ENCODE peak calls at places on chromosomes 6 and 20, in four cellular contexts. One of them, this sample, is unnamed.

GRCh38 chr6:74091133-74091793 is 395.3 kb downstream of the CD109 start:
- DNase-seq in K562: peak; percentile 18
- DNase-seq in HL-60: no peak
- DNase-seq in GM12878: no peak
- DNase-seq in this sample: no peak

GRCh38 chr20:56625837-56626236 is 3.3 kb upstream of the TFAP2C start:
- DNase-seq in GM12878: no peak
- DNase-seq in K562: no peak
- DNase-seq in HL-60: no peak
- DNase-seq in this sample: no peak

GRCh38 chr6:128311944-128312570 is 208.3 kb downstream of the PTPRK start:
- DNase-seq in GM12878: no peak
- DNase-seq in HL-60: no peak
- DNase-seq in K562: no peak
- DNase-seq in this sample: no peak

GRCh38 chr6:35297541-35298481 is at the start of gene DEF6:
- DNase-seq in HL-60: peak; percentile 90
- DNase-seq in K562: peak; percentile 95
- DNase-seq in GM12878: peak; percentile 72
- DNase-seq in this sample: peak; percentile 90

GRCh38 chr6:98832282-98833100 is 1.9 kb upstream of the POU3F2 start:
- DNase-seq in K562: no peak
- DNase-seq in GM12878: no peak
- DNase-seq in HL-60: no peak
- DNase-seq in this sample: no peak

GRCh38 chr20:57787151-57787968 is 77.5 kb upstream of the PMEPA1 start:
- DNase-seq in HL-60: no peak
- DNase-seq in K562: no peak
- DNase-seq in GM12878: no peak
- DNase-seq in this sample: no peak

GRCh38 chr20:49519777-49520359 is 37.4 kb upstream of the KCNB1 start:
- DNase-seq in HL-60: no peak
- DNase-seq in K562: no peak
- DNase-seq in GM12878: no peak
- DNase-seq in this sample: no peak

GRCh38 chr20:55160996-55161395 is 685.6 kb downstream of the DOK5 start:
- DNase-seq in HL-60: no peak
- DNase-seq in GM12878: no peak
- DNase-seq in K562: no peak
- DNase-seq in this sample: no peak

GRCh38 chr20:11204926-11205768 is 531.3 kb upstream of the JAG1 start:
- DNase-seq in GM12878: peak; percentile 50
- DNase-seq in K562: no peak
- DNase-seq in HL-60: peak; percentile 13
- DNase-seq in this sample: no peak

GRCh38 chr6:50128420-50129005 is 78.8 kb upstream of the DEFB112 start:
- DNase-seq in GM12878: no peak
- DNase-seq in K562: peak; percentile 21
- DNase-seq in HL-60: no peak
- DNase-seq in this sample: no peak

GRCh38 chr20:47175501-47175900 is 181.0 kb downstream of the ZMYND8 start:
- DNase-seq in GM12878: no peak
- DNase-seq in K562: no peak
- DNase-seq in HL-60: no peak
- DNase-seq in this sample: no peak

GRCh38 chr6:69581576-69581975 is 215.2 kb downstream of the LMBRD1 start:
- DNase-seq in K562: no peak
- DNase-seq in GM12878: no peak
- DNase-seq in HL-60: no peak
- DNase-seq in this sample: no peak

DNA sequence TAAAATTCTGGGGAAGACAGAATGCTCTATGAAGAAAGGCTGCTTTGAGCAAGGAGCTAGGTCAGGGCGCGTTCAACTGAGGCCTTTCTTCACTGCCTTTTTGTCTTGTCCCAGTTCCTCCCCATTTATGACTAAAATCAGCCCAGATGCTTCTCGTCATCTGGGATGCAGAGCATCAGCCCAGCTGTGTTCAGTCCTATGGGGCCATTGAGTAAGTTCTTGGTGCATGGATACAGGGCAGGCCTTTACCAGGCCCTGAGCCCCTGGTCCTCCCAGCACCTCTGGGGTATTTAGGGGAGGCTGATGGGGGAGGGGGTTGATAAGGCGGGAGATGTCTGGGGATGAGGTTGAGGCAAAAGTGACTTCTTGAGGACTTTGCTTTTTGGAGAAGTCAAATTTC is 55.7 kb downstream of the PTPN1 start:
- DNase-seq in GM12878: no peak
- DNase-seq in K562: no peak
- DNase-seq in HL-60: no peak
- DNase-seq in this sample: no peak
- TF ChIP-seq POLR2AphosphoS5 in GM12878: no peak
- TF ChIP-seq POLR2AphosphoS5 in K562: no peak
- TF ChIP-seq POLR2AphosphoS5 in HL-60: no peak
- TF ChIP-seq POLR2AphosphoS5 in this sample: no peak

DNA sequence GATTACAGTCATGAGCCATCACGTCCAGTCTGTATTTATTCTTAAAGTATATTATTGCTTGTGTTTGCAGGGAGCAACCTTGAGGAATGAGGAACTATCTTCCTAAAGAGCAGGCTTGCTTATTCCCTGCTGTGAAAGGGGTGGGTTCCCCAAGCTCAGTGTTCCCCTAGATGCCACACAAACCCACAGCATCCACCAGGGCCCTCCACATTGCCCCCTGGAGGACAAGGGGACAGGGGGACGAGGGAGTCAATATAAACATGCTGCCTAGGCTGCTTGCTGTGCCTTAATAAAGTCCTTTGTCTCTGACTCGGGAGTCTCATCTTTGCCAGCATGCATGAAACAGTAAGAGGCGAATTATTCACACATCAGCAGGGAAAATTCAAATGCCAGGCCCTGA is 8.0 kb upstream of the IDH3B start:
- DNase-seq in HL-60: no peak
- DNase-seq in GM12878: no peak
- DNase-seq in K562: no peak
- DNase-seq in this sample: no peak
- TF ChIP-seq SPI1 in HL-60: no peak
- TF ChIP-seq SPI1 in GM12878: no peak
- TF ChIP-seq SPI1 in K562: no peak
- TF ChIP-seq SPI1 in this sample: no peak

DNA sequence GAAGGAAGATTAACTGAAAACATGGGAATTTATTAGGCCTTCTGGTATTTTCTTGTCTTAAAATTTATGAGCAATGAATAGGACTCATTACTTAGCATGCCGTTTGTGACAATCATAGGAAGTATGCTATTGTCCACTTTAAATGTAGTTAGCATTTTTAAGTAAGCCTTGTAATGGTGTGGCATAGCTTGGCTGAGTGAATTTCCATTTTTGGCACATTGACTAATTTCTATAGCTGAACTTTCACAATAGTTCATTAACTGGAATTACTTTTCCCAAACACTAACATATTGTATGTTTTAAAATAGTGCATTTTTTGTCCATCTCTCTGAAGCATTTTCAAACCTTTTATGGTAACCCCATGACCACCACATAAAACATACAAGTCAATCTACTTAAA is 15.7 kb downstream of the RSPO3 start:
- DNase-seq in K562: no peak
- DNase-seq in GM12878: no peak
- DNase-seq in HL-60: no peak
- DNase-seq in this sample: no peak
- TF ChIP-seq POLR2AphosphoS5 in K562: no peak
- TF ChIP-seq POLR2AphosphoS5 in GM12878: no peak
- TF ChIP-seq POLR2AphosphoS5 in HL-60: no peak
- TF ChIP-seq POLR2AphosphoS5 in this sample: no peak

GRCh38 chr6:154980273-154981070 is 14.6 kb upstream of the TIAM2 start:
- DNase-seq in HL-60: no peak
- DNase-seq in GM12878: no peak
- DNase-seq in K562: no peak
- DNase-seq in this sample: no peak

GRCh38 chr6:154969796-154970195 is 25.3 kb upstream of the TIAM2 start:
- DNase-seq in GM12878: no peak
- DNase-seq in HL-60: no peak
- DNase-seq in K562: no peak
- DNase-seq in this sample: no peak

DNA sequence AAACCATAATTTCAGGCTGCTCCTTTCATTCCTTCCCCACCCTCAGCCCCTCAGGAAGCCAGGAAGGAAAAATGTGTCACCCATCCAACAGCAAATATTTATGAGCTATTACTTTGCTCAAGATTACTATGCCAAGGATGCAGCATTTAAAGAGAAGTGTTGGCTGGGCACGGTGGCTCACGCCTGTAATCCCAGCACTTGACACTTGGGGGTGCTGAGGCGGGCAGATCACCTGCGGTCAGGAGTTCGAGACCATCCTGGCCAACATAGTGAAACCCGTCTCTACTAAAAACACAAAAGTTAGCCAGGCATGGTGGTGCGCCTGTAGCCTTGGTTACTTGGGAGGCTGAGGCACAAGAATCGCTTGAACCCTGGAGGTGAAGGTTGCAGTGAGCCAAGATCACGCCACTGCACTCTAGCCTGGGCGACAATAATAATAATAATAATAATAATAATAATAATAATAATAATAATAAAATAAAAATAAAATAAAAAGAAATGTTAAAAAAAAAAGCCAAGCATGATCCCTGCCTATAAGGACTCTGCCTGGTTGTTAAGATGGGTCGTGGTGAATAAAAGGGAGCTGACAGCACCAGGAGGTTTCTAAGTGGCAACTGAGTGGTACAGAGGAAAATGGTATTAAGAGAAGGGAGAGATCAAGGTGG is 20.5 kb upstream of the TIAM2 start:
- DNase-seq in GM12878: no peak
- DNase-seq in HL-60: no peak
- DNase-seq in K562: no peak
- DNase-seq in this sample: no peak
- TF ChIP-seq SPI1 in GM12878: no peak
- TF ChIP-seq SPI1 in HL-60: no peak
- TF ChIP-seq SPI1 in K562: no peak
- TF ChIP-seq SPI1 in this sample: no peak

DNA sequence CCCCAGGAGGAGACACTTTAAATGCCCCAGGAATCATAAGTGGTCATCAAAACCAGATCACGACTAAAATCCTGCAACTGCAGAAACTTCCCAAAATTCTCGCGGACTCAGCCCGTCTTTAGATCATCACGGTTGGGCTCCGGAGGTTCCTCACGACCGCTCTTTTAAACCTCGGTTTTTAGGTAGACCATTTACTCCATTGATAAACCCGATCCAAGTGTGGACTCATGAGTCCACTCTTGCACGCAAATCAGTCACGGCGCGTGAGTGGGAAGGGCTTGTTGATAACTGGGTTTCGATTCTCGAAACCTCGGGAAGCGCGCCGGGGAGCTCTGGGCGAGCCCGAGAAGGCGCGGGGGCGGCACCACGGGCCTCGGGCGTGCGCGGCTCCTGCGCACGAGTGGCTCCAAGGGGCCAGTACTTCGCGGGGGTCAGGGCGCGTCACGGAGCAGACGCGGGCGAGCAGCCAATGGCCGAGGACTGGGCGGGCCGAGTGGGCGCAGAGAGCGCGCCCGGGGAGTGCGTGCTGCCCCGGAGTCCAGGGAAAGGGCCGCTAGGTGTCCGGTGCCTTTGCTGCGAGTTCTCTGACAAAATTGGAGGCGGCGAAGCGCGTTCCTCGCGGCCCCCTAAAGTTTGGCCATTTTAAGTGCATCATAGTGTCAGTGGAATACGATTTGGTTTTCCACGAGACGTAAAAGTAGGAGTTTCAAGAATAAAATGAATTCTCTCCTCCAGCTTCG is 658 bp upstream of the TENT5A start:
- DNase-seq in GM12878: no peak
- DNase-seq in HL-60: peak; percentile 59
- DNase-seq in K562: peak; percentile 88
- DNase-seq in this sample: peak; percentile 26
- TF ChIP-seq POLR2AphosphoS5 in GM12878: no peak
- TF ChIP-seq POLR2AphosphoS5 in HL-60: peak; percentile 85
- TF ChIP-seq POLR2AphosphoS5 in K562: no peak
- TF ChIP-seq POLR2AphosphoS5 in this sample: no peak

GRCh38 chr6:46217671-46218131 is 46.9 kb upstream of the ENPP5 start:
- DNase-seq in GM12878: peak; percentile 57
- DNase-seq in HL-60: no peak
- DNase-seq in K562: no peak
- DNase-seq in this sample: no peak
- TF ChIP-seq SPI1 in GM12878: peak; percentile 93
- TF ChIP-seq SPI1 in HL-60: peak; percentile 53
- TF ChIP-seq SPI1 in K562: peak; percentile 52
- TF ChIP-seq SPI1 in this sample: peak; percentile 97

GRCh38 chr6:78863576-78863975 is 3.8 kb upstream of the IRAK1BP1 start:
- DNase-seq in GM12878: no peak
- DNase-seq in HL-60: no peak
- DNase-seq in K562: no peak
- DNase-seq in this sample: no peak

GRCh38 chr6:78868124-78868523 is 773 bp downstream of the IRAK1BP1 start:
- DNase-seq in HL-60: no peak
- DNase-seq in GM12878: no peak
- DNase-seq in K562: no peak
- DNase-seq in this sample: no peak

GRCh38 chr6:78864957-78865356 is 2.4 kb upstream of the IRAK1BP1 start:
- DNase-seq in HL-60: no peak
- DNase-seq in K562: no peak
- DNase-seq in GM12878: no peak
- DNase-seq in this sample: no peak

GRCh38 chr6:78867020-78867369 is 356 bp upstream of the IRAK1BP1 start:
- DNase-seq in GM12878: no peak
- DNase-seq in K562: peak; percentile 27
- DNase-seq in HL-60: no peak
- DNase-seq in this sample: peak; percentile 29

GRCh38 chr6:78867370-78868040 is at the start of gene IRAK1BP1:
- DNase-seq in K562: peak; percentile 64
- DNase-seq in GM12878: peak; percentile 49
- DNase-seq in HL-60: peak; percentile 56
- DNase-seq in this sample: peak; percentile 70
- TF ChIP-seq POLR2AphosphoS5 in K562: no peak
- TF ChIP-seq POLR2AphosphoS5 in GM12878: peak; percentile 71
- TF ChIP-seq POLR2AphosphoS5 in HL-60: peak; percentile 57
- TF ChIP-seq POLR2AphosphoS5 in this sample: no peak

DNA sequence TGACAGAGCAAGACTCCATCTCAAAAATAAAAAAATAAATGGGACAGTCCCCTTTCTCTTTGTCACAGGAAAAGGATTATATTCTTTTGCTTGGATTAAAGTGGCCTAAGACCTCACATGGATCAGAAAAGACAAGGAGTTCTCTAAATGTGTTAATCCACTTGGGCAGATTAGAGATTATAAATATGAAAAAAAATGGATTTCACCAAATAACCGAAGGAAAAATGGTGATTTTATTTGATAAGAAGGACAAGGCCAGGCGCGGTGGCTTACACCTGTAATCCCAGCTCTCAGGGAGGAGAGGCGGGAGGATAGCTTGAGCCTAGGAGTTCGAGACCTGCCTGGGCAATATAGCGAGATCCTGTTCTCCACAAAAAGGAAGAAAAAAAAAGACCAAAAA is 21.8 kb downstream of the SAMHD1 start:
- DNase-seq in GM12878: no peak
- DNase-seq in K562: no peak
- DNase-seq in HL-60: no peak
- DNase-seq in this sample: no peak
- TF ChIP-seq SPI1 in GM12878: no peak
- TF ChIP-seq SPI1 in K562: no peak
- TF ChIP-seq SPI1 in HL-60: no peak
- TF ChIP-seq SPI1 in this sample: no peak

This sample was measured in GM12891.